ENCODE peak calls at places on chromosomes 7 and 10, in four cellular contexts. H is H9, M is mesendoderm, O is H1. J is an unnamed sample.

GRCh38 chr10:28393956-28394568 is 91.2 kb upstream of the MPP7 start:
- DNase-seq in O (peak), H (peak), M (peak), J (peak)

GRCh38 chr10:77103213-77103612 is 534.4 kb downstream of the KCNMA1 start:
- DNase-seq in O (no peak), M (no peak), H (no peak), J (no peak)

GRCh38 chr7:54637712-54638396 is 95.7 kb downstream of the VSTM2A start:
- DNase-seq in H (no peak), O (peak), M (no peak), J (no peak)

GRCh38 chr7:122803323-122803722 is 82.9 kb downstream of the CADPS2 start:
- DNase-seq in H (no peak), M (peak), O (no peak), J (no peak)

GRCh38 chr7:127715901-127716300 is 63.9 kb downstream of the SND1 start:
- DNase-seq in O (no peak), H (no peak), M (no peak), J (no peak)

GRCh38 chr7:99392659-99393362 is 15.6 kb downstream of the PDAP1 start:
- DNase-seq in O (peak), M (peak), H (peak), J (no peak)

GRCh38 chr10:74932648-74933047 is 106.2 kb downstream of the KAT6B start:
- DNase-seq in H (no peak), M (no peak), O (no peak), J (no peak)

GRCh38 chr7:142571581-142571980 is 177.7 kb upstream of the PRSS1 start:
- DNase-seq in M (no peak), H (no peak), O (no peak), J (peak)

GRCh38 chr10:20369863-20370736 is 527.0 kb downstream of the NEBL start:
- DNase-seq in H (peak), M (peak), O (peak), J (no peak)

GRCh38 chr10:69826094-69826493 is 24.4 kb downstream of the COL13A1 start:
- DNase-seq in H (no peak), O (no peak), M (no peak), J (no peak)

GRCh38 chr10:69825604-69826003 is 23.9 kb downstream of the COL13A1 start:
- DNase-seq in H (no peak), O (no peak), M (no peak), J (no peak)

GRCh38 chr10:69828115-69828870 is 26.6 kb downstream of the COL13A1 start:
- DNase-seq in H (no peak), O (no peak), M (no peak), J (no peak)

GRCh38 chr10:69829792-69830191 is 28.1 kb downstream of the COL13A1 start:
- DNase-seq in H (no peak), O (no peak), M (no peak), J (no peak)

GRCh38 chr10:69826789-69827532 is 25.3 kb downstream of the COL13A1 start:
- DNase-seq in M (no peak), H (no peak), O (no peak), J (no peak)
- H4K5ac ChIP-seq in M (no peak), H (no peak), O (no peak), J (no peak)

DNA sequence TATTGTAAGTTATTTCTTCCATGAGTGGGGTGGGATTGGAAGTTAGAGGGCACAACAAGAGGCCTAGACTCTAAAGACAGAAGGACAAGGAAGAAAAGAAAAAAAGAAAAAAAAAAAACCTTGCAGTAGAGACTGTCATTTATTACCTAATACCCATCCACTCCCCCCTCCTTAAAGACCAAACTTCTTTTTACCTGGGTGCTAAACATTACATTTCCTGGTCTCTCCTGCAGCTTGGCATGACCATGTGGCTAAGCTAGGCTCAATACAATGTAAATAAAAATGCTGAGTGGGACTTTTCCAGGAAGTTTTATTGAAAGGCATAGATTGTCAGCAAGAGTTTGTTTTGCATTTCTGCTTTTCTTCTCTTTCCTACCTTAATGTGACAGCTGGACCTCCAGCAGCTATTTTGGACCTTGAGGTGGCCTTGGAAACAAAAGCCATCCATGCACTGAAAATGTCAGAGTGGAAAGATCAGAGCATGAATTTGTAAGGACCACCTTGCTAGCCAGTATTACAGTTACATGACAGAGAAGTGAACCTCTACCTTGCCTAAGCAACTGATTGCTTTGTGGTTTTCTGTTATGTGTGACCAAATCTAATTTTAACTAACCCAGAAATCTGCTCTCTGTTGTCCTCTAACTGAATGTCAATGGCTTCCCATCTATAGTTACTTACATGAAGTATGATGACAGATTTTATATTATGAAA is 81.3 kb upstream of the SFMBT2 start:
- DNase-seq in H (no peak), M (no peak), O (no peak), J (no peak)
- H4K5ac ChIP-seq in H (no peak), M (no peak), O (no peak), J (no peak)

GRCh38 chr7:94529516-94529915 is 19.9 kb downstream of the CASD1 start:
- DNase-seq in H (no peak), O (no peak), M (peak), J (peak)

GRCh38 chr7:94530114-94530513 is 20.5 kb downstream of the CASD1 start:
- DNase-seq in O (no peak), M (no peak), H (no peak), J (no peak)

DNA sequence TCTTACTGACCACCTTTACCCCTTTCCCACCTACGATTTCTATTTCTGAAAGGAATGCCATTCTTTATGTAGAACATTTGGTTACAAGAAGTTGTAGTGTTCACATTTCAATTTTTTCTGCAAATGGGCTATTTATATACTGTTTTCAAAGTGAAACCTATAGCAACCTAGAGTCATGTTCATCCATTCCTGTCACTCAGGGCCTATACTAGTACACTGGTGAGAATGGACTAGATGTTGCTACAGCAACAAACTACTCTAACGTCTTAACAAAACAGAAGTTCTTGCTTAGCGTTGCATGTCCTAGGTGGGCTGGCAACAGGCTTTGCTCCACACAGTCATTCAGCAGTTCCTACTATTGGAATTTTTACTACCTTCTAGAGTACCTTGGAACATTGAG is 16.3 kb downstream of the CASD1 start:
- DNase-seq in M (no peak), O (no peak), H (no peak), J (no peak)
- H4K5ac ChIP-seq in M (peak), O (no peak), H (no peak), J (no peak)

DNA sequence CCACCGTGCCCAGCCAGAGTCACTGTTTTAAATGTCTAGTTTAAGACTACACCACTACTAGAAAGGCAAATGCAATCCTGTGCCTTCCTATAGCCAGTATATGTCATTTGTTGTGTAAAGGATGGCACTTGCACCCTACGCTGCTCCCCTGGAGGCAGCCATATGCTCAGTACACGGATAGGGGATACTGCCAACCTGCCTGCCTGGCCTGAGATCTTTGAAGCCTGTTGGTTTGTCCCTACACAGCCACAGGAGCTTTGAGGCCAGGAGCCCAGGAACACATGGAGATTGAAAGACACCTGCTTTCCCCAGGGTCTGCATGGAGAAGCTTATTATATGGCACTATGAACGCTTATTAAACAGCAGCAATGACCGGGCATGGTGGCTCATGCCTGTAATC is 2.3 kb upstream of the SCRN1 start:
- DNase-seq in M (no peak), O (no peak), H (no peak), J (no peak)
- H4K5ac ChIP-seq in M (no peak), O (no peak), H (no peak), J (no peak)

DNA sequence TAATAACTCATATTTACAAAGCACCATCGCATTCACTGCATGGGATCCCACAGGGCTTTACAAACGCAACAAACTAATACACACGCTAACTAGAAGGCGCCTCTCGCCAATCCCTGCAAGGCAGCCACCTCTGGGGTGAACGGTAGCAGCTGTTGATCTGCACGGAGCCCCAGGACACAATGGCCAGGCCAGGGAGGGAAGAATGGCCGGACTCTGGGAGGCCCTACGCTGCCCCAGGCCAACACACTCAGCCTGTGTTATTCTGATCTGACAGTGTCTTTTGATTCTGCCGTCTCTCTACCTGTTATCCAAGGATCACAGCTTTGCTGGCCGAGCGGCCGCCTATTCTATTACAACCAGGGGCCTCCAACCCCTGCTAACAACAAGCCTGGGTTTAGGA is 41.8 kb downstream of the HABP2 start:
- DNase-seq in O (no peak), M (no peak), H (no peak), J (no peak)
- H4K5ac ChIP-seq in O (no peak), M (no peak), H (no peak), J (no peak)

J was measured in IMR-90.